ENCODE peak calls at places on chromosomes 16 and 17, in four cellular contexts. J, X, A and O are unnamed samples.

GRCh38 chr16:85560932-85561247 is 52.2 kb upstream of the GSE1 start:
- DNase-seq in X (no peak), J (no peak), A (no peak), O (no peak)

GRCh38 chr17:11816409-11816808 is 180.9 kb downstream of the ZNF18 start:
- DNase-seq in J (no peak), X (no peak), A (no peak), O (no peak)

GRCh38 chr17:5473906-5474305 is 5.1 kb upstream of the DHX33 start:
- DNase-seq in J (no peak), A (no peak), X (no peak), O (no peak)

GRCh38 chr16:20774703-20775362 is 11.0 kb downstream of the ACSM3 start:
- DNase-seq in J (no peak), X (no peak), A (peak; percentile 76), O (peak; percentile 55)

GRCh38 chr17:77846531-77847085 is 111.9 kb upstream of the TNRC6C start:
- DNase-seq in X (no peak), A (no peak), J (no peak), O (no peak)

GRCh38 chr16:15672514-15673167 is 22.6 kb downstream of the NDE1 start:
- DNase-seq in X (peak; percentile 97), A (peak; percentile 97), J (peak; percentile 91), O (peak; percentile 94)

GRCh38 chr16:72884037-72884436 is 163.9 kb downstream of the ZFHX3 start:
- DNase-seq in J (no peak), A (peak; percentile 49), X (no peak), O (no peak)

GRCh38 chr16:6165330-6165984 is 1067.9 kb upstream of the EEF2KMT start:
- DNase-seq in J (no peak), A (no peak), X (no peak), O (no peak)

GRCh38 chr17:51045616-51046526 is 74.8 kb downstream of the SPAG9 start:
- DNase-seq in X (no peak), A (no peak), J (no peak), O (no peak)

GRCh38 chr17:68955181-68955841 is at the start of gene ABCA8:
- DNase-seq in X (no peak), A (peak; percentile 86), J (no peak), O (peak; percentile 2)

GRCh38 chr16:8855051-8855786 is 13.6 kb downstream of the CARHSP1 start:
- DNase-seq in J (no peak), A (no peak), X (no peak), O (no peak)

GRCh38 chr17:60524463-60525346 is 1.3 kb downstream of the APPBP2 start:
- DNase-seq in A (no peak), J (no peak), X (no peak), O (no peak)

GRCh38 chr17:79563237-79564013 is 47.4 kb downstream of the RBFOX3 start:
- DNase-seq in J (no peak), X (no peak), A (no peak), O (no peak)

GRCh38 chr16:1193143-1193824 is 31.8 kb downstream of the TPSG1 start:
- DNase-seq in X (no peak), A (no peak), J (no peak), O (no peak)

GRCh38 chr16:495127-495748 is 32.3 kb upstream of the CAPN15 start:
- DNase-seq in X (no peak), J (no peak), A (peak; percentile 13), O (no peak)

GRCh38 chr17:31915456-31916100 is 14.1 kb upstream of the UTP6 start:
- DNase-seq in J (no peak), A (no peak), X (peak; percentile 3), O (no peak)

GRCh38 chr17:39144414-39144813 is 7.0 kb downstream of the PLXDC1 start:
- DNase-seq in A (no peak), J (peak; percentile 83), X (peak; percentile 81), O (peak; percentile 70)

GRCh38 chr17:46726106-46726670 is 92.3 kb downstream of the WNT3 start:
- DNase-seq in A (no peak), X (no peak), J (no peak), O (no peak)

GRCh38 chr17:15240617-15241016 is 24.5 kb downstream of the PMP22 start:
- DNase-seq in A (peak; percentile 15), J (no peak), X (no peak), O (no peak)

GRCh38 chr17:21034350-21035235 is 8.2 kb downstream of the USP22 start:
- DNase-seq in X (no peak), J (peak; percentile 90), A (no peak), O (no peak)

GRCh38 chr16:1745900-1746692 is 25.2 kb downstream of the NME3 start:
- DNase-seq in J (no peak), A (peak; percentile 93), X (no peak), O (no peak)

GRCh38 chr17:36496018-36496789 is 9.7 kb downstream of the ZNHIT3 start:
- DNase-seq in J (no peak), A (peak; percentile 16), X (no peak), O (no peak)

GRCh38 chr16:87850009-87851006 is 19.0 kb downstream of the SLC7A5 start:
- DNase-seq in X (peak; percentile 80), J (no peak), A (no peak), O (no peak)

GRCh38 chr16:29808219-29808900 is 2.0 kb downstream of the MAZ start:
- DNase-seq in J (no peak), X (no peak), A (no peak), O (no peak)

GRCh38 chr16:29809031-29809747 is 2.8 kb upstream of the PRRT2 start:
- DNase-seq in X (no peak), J (no peak), A (no peak), O (no peak)

GRCh38 chr16:29806641-29807425 is 504 bp downstream of the MAZ start:
- DNase-seq in J (no peak), A (no peak), X (no peak), O (no peak)

GRCh38 chr16:29806096-29806579 is at the start of gene MAZ:
- DNase-seq in X (no peak), J (no peak), A (no peak), O (no peak)

GRCh38 chr16:29807426-29808218 is 1.3 kb downstream of the MAZ start:
- DNase-seq in J (peak; percentile 89), X (peak; percentile 93), A (peak; percentile 89), O (no peak)
- TF ChIP-seq CTCF in J (no peak), X (peak; percentile 59), A (peak; percentile 65), O (peak; percentile 33)

GRCh38 chr17:74599531-74599939 is 7.5 kb upstream of the CD300LD start:
- DNase-seq in A (no peak), J (no peak), X (no peak), O (no peak)
- H3K4me3 ChIP-seq in A (no peak overlapping the region), J (no peak overlapping the region), X (no peak overlapping the region), O (no peak overlapping the region)

GRCh38 chr17:34527908-34528470 is 51.4 kb upstream of the TMEM132E start:
- DNase-seq in J (no peak), A (no peak), X (no peak), O (no peak)
- TF ChIP-seq CTCF in J (no peak), A (no peak), X (no peak), O (peak; percentile 35)

GRCh38 chr17:28807925-28808641 is 34.5 kb downstream of the FAM222B start:
- DNase-seq in X (no peak), J (peak; percentile 37), A (peak; percentile 76), O (peak; percentile 61)
- H3K4me3 ChIP-seq in X (peak overlapping the region; percentile 21), J (peak overlapping the region; percentile 21), A (no peak overlapping the region), O (no peak overlapping the region)